ENCODE peak calls at places on chromosome 14, in four cellular contexts. D is fibroblast of lung, P is Karpas-422, Z is PC-3. M is an unnamed sample.

GRCh38 chr14:34119107-34119858 is 168.4 kb upstream of the EGLN3 start:
- DNase-seq in P (no peak), D (no peak), Z (no peak), M (no peak)

GRCh38 chr14:20274062-20274461 is 31.7 kb downstream of the TTC5 start:
- DNase-seq in D (no peak), Z (no peak), P (no peak), M (no peak)

GRCh38 chr14:71012888-71013287 is 105.6 kb downstream of the PCNX1 start:
- DNase-seq in Z (no peak), D (no peak), P (no peak), M (no peak)

GRCh38 chr14:65412881-65413738 is 580 bp downstream of the FUT8 start:
- DNase-seq in P (peak; percentile 92), Z (peak; percentile 48), D (peak; percentile 76), M (peak; percentile 68)

GRCh38 chr14:34874386-34875030 is 652 bp downstream of the BAZ1A start:
- DNase-seq in Z (peak; percentile 48), P (peak; percentile 85), D (peak; percentile 51), M (peak; percentile 49)

GRCh38 chr14:104600141-104600643 is 4.4 kb downstream of the TMEM179 start:
- DNase-seq in P (peak; percentile 57), Z (no peak), D (no peak), M (peak; percentile 4)

GRCh38 chr14:105999361-106000028 is 473.1 kb downstream of the TMEM121 start:
- DNase-seq in D (no peak), Z (no peak), P (peak; percentile 88), M (no peak)

GRCh38 chr14:77103475-77103874 is 5.4 kb downstream of the CIPC start:
- DNase-seq in P (no peak), Z (no peak), D (no peak), M (no peak)

GRCh38 chr14:79630561-79630960 is 580.7 kb downstream of the DIO2 start:
- DNase-seq in Z (no peak), P (no peak), D (no peak), M (no peak)

GRCh38 chr14:88380405-88380804 is 5.1 kb upstream of the SPATA7 start:
- DNase-seq in Z (peak; percentile 61), D (peak; percentile 7), P (peak; percentile 59), M (no peak)

GRCh38 chr14:106276326-106277267 is 750.2 kb downstream of the TMEM121 start:
- DNase-seq in P (no peak), D (no peak), Z (no peak), M (no peak)

GRCh38 chr14:72443991-72444431 is 449.9 kb downstream of the DPF3 start:
- DNase-seq in P (peak; percentile 82), D (peak; percentile 39), Z (no peak), M (no peak)

GRCh38 chr14:68103841-68104240 is 284.3 kb downstream of the RAD51B start:
- DNase-seq in Z (no peak), P (no peak), D (peak; percentile 34), M (no peak)

GRCh38 chr14:24430143-24430681 is 458 bp downstream of the KHNYN start:
- DNase-seq in Z (peak; percentile 62), P (peak; percentile 80), D (peak; percentile 68), M (peak; percentile 52)

GRCh38 chr14:92040431-92041040 is 677 bp upstream of the TRIP11 start:
- DNase-seq in Z (peak; percentile 28), D (peak; percentile 59), P (peak; percentile 95), M (peak; percentile 54)

GRCh38 chr14:76760331-76761197 is 704 bp upstream of the VASH1 start:
- DNase-seq in Z (no peak), D (no peak), P (no peak), M (no peak)

GRCh38 chr14:85762523-85762922 is 232.6 kb downstream of the FLRT2 start:
- DNase-seq in D (no peak), P (no peak), Z (no peak), M (no peak)

GRCh38 chr14:80901260-80901659 is 40.3 kb downstream of the CEP128 start:
- DNase-seq in P (no peak), Z (peak; percentile 45), D (no peak), M (no peak)

GRCh38 chr14:67941456-67942018 is 122.0 kb downstream of the RAD51B start:
- DNase-seq in Z (peak; percentile 20), P (no peak), D (peak; percentile 45), M (no peak)

GRCh38 chr14:104928391-104929133 is 3.9 kb downstream of the PLD4 start:
- DNase-seq in D (no peak), Z (no peak), P (no peak), M (no peak)

GRCh38 chr14:21989090-21989489 is 315.5 kb upstream of the OR4E1 start:
- DNase-seq in P (no peak), D (no peak), Z (no peak), M (no peak)

GRCh38 chr14:96564389-96564788 is 62.2 kb downstream of the PAPOLA start:
- DNase-seq in P (peak; percentile 72), Z (no peak), D (no peak), M (no peak)

GRCh38 chr14:21072781-21073339 is 2.8 kb downstream of the ARHGEF40 start:
- DNase-seq in Z (no peak), D (no peak), P (no peak), M (no peak)

GRCh38 chr14:75604979-75605825 is 26.8 kb downstream of the FLVCR2 start:
- DNase-seq in D (peak; percentile 7), Z (no peak), P (no peak), M (no peak)

GRCh38 chr14:24411468-24412454 is 13.0 kb downstream of the NYNRIN start:
- DNase-seq in Z (peak; percentile 56), D (peak; percentile 41), P (peak; percentile 85), M (no peak)

GRCh38 chr14:90139199-90139598 is 77.4 kb downstream of the KCNK13 start:
- DNase-seq in P (no peak), Z (no peak), D (no peak), M (no peak)

GRCh38 chr14:90136904-90137303 is 75.1 kb downstream of the KCNK13 start:
- DNase-seq in P (no peak), D (peak; percentile 10), Z (peak; percentile 9), M (no peak)

GRCh38 chr14:90140298-90140955 is 78.6 kb downstream of the KCNK13 start:
- DNase-seq in Z (peak; percentile 59), P (no peak), D (peak; percentile 79), M (no peak)

GRCh38 chr14:90137807-90138206 is 76.0 kb downstream of the KCNK13 start:
- DNase-seq in Z (peak; percentile 23), D (peak; percentile 81), P (no peak), M (no peak)

GRCh38 chr14:90140956-90141316 is 79.1 kb downstream of the KCNK13 start:
- DNase-seq in Z (peak; percentile 81), D (peak; percentile 88), P (no peak), M (no peak)
- H2AFZ ChIP-seq in Z (peak overlapping the region; percentile 35), D (no peak overlapping the region), P (no peak overlapping the region), M (no peak overlapping the region)

DNA sequence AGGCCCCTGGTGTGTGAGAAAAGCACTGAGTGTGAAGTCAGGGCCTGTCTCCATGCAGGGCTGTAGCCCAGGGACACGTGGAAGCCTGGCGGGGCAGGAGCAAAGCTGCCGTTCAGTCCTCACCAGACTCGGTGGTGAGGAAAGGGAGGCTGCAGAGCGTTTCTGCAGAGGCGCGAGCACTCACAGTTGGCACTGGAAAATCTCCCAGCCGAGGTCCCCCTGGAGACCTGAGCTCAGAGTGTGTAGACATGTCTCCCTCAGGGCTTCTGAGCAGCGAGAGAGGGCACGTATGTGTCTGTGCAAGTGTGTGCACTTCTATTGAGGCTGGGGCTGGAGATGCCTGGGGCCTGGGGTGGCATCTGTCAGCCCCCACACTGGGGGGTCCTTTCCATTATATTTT is 11.0 kb upstream of the HHIPL1 start:
- DNase-seq in P (peak; percentile 73), D (no peak), Z (no peak), M (no peak)
- H2AFZ ChIP-seq in P (peak overlapping the region; percentile 59), D (no peak overlapping the region), Z (no peak overlapping the region), M (no peak overlapping the region)

GRCh38 chr14:55102141-55102547 is 26.9 kb upstream of the LGALS3 start:
- DNase-seq in Z (peak; percentile 100), P (peak; percentile 71), D (peak; percentile 98), M (peak; percentile 81)

GRCh38 chr14:55101698-55102097 is 27.4 kb upstream of the LGALS3 start:
- DNase-seq in D (no peak), Z (no peak), P (no peak), M (no peak)

GRCh38 chr14:55105991-55106390 is 23.1 kb upstream of the LGALS3 start:
- DNase-seq in P (no peak), Z (no peak), D (no peak), M (no peak)

GRCh38 chr14:55103005-55103640 is 25.9 kb upstream of the LGALS3 start:
- DNase-seq in D (peak; percentile 97), P (no peak), Z (peak; percentile 100), M (peak; percentile 99)

GRCh38 chr14:55104051-55104954 is 24.7 kb upstream of the LGALS3 start:
- DNase-seq in D (no peak), P (no peak), Z (no peak), M (no peak)
- H2AFZ ChIP-seq in D (no peak overlapping the region), P (no peak overlapping the region), Z (peak overlapping the region; percentile 0), M (peak overlapping the region; percentile 10)

GRCh38 chr14:89427426-89428162 is 10.6 kb upstream of the FOXN3 start:
- DNase-seq in D (no peak), Z (no peak), P (no peak), M (no peak)

GRCh38 chr14:89430271-89430620 is 13.2 kb upstream of the FOXN3 start:
- DNase-seq in P (no peak), D (no peak), Z (no peak), M (no peak)

GRCh38 chr14:89428163-89428523 is 11.1 kb upstream of the FOXN3 start:
- DNase-seq in D (no peak), P (no peak), Z (no peak), M (no peak)

GRCh38 chr14:89429206-89430091 is 12.4 kb upstream of the FOXN3 start:
- DNase-seq in D (peak; percentile 69), P (no peak), Z (no peak), M (no peak)

GRCh38 chr14:89428556-89429196 is 11.6 kb upstream of the FOXN3 start:
- DNase-seq in Z (no peak), D (peak; percentile 69), P (no peak), M (peak; percentile 77)
- H2AFZ ChIP-seq in Z (no peak overlapping the region), D (no peak overlapping the region), P (no peak overlapping the region), M (peak overlapping the region; percentile 75)

GRCh38 chr14:94936411-94936892 is 166.5 kb upstream of the GSC start:
- DNase-seq in P (no peak), Z (no peak), D (peak; percentile 27), M (no peak)
- H2AFZ ChIP-seq in P (no peak overlapping the region), Z (no peak overlapping the region), D (peak overlapping the region; percentile 49), M (no peak overlapping the region)

DNA sequence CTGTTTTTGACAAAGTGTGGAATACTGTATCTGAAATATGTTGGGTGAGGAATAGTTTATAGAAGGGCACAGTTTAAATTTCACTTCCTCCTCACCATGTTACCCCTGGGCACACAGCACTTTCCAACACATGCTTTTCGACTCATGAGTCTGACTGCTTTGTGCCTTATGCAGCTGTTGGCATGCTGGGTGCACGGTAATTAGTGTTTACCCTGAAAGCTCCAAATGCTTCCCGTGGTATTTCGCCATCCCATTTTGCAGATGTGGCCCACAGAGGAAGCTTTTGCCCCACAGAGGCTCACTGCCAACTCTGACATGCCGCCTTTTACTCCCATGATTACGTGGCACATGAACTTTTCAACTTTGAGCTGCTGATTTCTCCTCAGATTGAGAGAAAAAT is 168.6 kb downstream of the PRKCH start:
- DNase-seq in Z (peak; percentile 32), P (no peak), D (peak; percentile 41), M (no peak)
- H2AFZ ChIP-seq in Z (no peak overlapping the region), P (no peak overlapping the region), D (no peak overlapping the region), M (no peak overlapping the region)